ENCODE peak calls at places on chromosomes 3 and 15, in ten cellular contexts. One of them, this sample, is unnamed.

GRCh38 chr3:142445816-142446254 is 2.0 kb downstream of the XRN1 start:
- DNase-seq in foreskin keratinocyte: peak; percentile 18
- DNase-seq in psoas muscle: no peak
- DNase-seq in NT2/D1: no peak
- DNase-seq in lung: no peak
- DNase-seq in cardiac muscle cell: peak; percentile 12
- DNase-seq in GM23338: no peak
- DNase-seq in neuronal stem cell: no peak
- DNase-seq in H9: no peak
- DNase-seq in heart left ventricle: no peak
- DNase-seq in this sample: no peak

GRCh38 chr15:63420333-63420741 is 38.7 kb upstream of the CA12 start:
- DNase-seq in foreskin keratinocyte: no peak
- DNase-seq in psoas muscle: no peak
- DNase-seq in NT2/D1: no peak
- DNase-seq in lung: no peak
- DNase-seq in cardiac muscle cell: peak; percentile 30
- DNase-seq in GM23338: no peak
- DNase-seq in neuronal stem cell: no peak
- DNase-seq in H9: no peak
- DNase-seq in heart left ventricle: no peak
- DNase-seq in this sample: no peak

GRCh38 chr15:60649845-60650548 is 171.1 kb upstream of the ICE2 start:
- DNase-seq in foreskin keratinocyte: peak; percentile 6
- DNase-seq in psoas muscle: no peak
- DNase-seq in NT2/D1: no peak
- DNase-seq in lung: no peak
- DNase-seq in cardiac muscle cell: no peak
- DNase-seq in GM23338: peak; percentile 74
- DNase-seq in neuronal stem cell: no peak
- DNase-seq in H9: no peak
- DNase-seq in heart left ventricle: no peak
- DNase-seq in this sample: peak; percentile 22

GRCh38 chr15:63439536-63440264 is 58.1 kb upstream of the CA12 start:
- DNase-seq in foreskin keratinocyte: no peak
- DNase-seq in psoas muscle: no peak
- DNase-seq in NT2/D1: no peak
- DNase-seq in lung: no peak
- DNase-seq in cardiac muscle cell: no peak
- DNase-seq in GM23338: no peak
- DNase-seq in neuronal stem cell: no peak
- DNase-seq in H9: no peak
- DNase-seq in heart left ventricle: no peak
- DNase-seq in this sample: no peak

GRCh38 chr3:8972614-8973013 is 9.3 kb upstream of the RAD18 start:
- DNase-seq in foreskin keratinocyte: peak; percentile 65
- DNase-seq in psoas muscle: no peak
- DNase-seq in NT2/D1: no peak
- DNase-seq in lung: no peak
- DNase-seq in cardiac muscle cell: peak; percentile 47
- DNase-seq in GM23338: no peak
- DNase-seq in neuronal stem cell: no peak
- DNase-seq in H9: no peak
- DNase-seq in heart left ventricle: no peak
- DNase-seq in this sample: no peak

GRCh38 chr3:22908974-22909507 is 294.1 kb upstream of the UBE2E2 start:
- DNase-seq in foreskin keratinocyte: no peak
- DNase-seq in psoas muscle: no peak
- DNase-seq in NT2/D1: no peak
- DNase-seq in lung: no peak
- DNase-seq in cardiac muscle cell: no peak
- DNase-seq in GM23338: peak; percentile 17
- DNase-seq in neuronal stem cell: no peak
- DNase-seq in H9: no peak
- DNase-seq in heart left ventricle: no peak
- DNase-seq in this sample: no peak

GRCh38 chr15:71447328-71448250 is 332.3 kb downstream of the THSD4 start:
- DNase-seq in foreskin keratinocyte: peak; percentile 99
- DNase-seq in psoas muscle: no peak
- DNase-seq in NT2/D1: no peak
- DNase-seq in lung: no peak
- DNase-seq in cardiac muscle cell: no peak
- DNase-seq in GM23338: no peak
- DNase-seq in neuronal stem cell: no peak
- DNase-seq in H9: peak; percentile 33
- DNase-seq in heart left ventricle: no peak
- DNase-seq in this sample: no peak

GRCh38 chr15:80568298-80568697 is 126.8 kb upstream of the ABHD17C start:
- DNase-seq in foreskin keratinocyte: peak; percentile 82
- DNase-seq in psoas muscle: no peak
- DNase-seq in NT2/D1: no peak
- DNase-seq in lung: no peak
- DNase-seq in cardiac muscle cell: peak; percentile 55
- DNase-seq in GM23338: no peak
- DNase-seq in neuronal stem cell: no peak
- DNase-seq in H9: no peak
- DNase-seq in heart left ventricle: no peak
- DNase-seq in this sample: no peak

GRCh38 chr3:24365168-24365567 is 129.5 kb downstream of the THRB start:
- DNase-seq in foreskin keratinocyte: peak; percentile 90
- DNase-seq in psoas muscle: peak; percentile 31
- DNase-seq in NT2/D1: no peak
- DNase-seq in lung: peak; percentile 41
- DNase-seq in cardiac muscle cell: peak; percentile 90
- DNase-seq in GM23338: no peak
- DNase-seq in neuronal stem cell: no peak
- DNase-seq in H9: no peak
- DNase-seq in heart left ventricle: peak; percentile 57
- DNase-seq in this sample: peak; percentile 52

GRCh38 chr3:138173769-138174420 is 826 bp downstream of the DBR1 start:
- DNase-seq in foreskin keratinocyte: no peak
- DNase-seq in psoas muscle: no peak
- DNase-seq in NT2/D1: no peak
- DNase-seq in lung: no peak
- DNase-seq in cardiac muscle cell: no peak
- DNase-seq in GM23338: no peak
- DNase-seq in neuronal stem cell: no peak
- DNase-seq in H9: no peak
- DNase-seq in heart left ventricle: no peak
- DNase-seq in this sample: no peak

GRCh38 chr3:180142041-180142440 is 105.3 kb upstream of the PEX5L start:
- DNase-seq in foreskin keratinocyte: peak; percentile 29
- DNase-seq in psoas muscle: no peak
- DNase-seq in NT2/D1: no peak
- DNase-seq in lung: no peak
- DNase-seq in cardiac muscle cell: no peak
- DNase-seq in GM23338: no peak
- DNase-seq in neuronal stem cell: no peak
- DNase-seq in H9: no peak
- DNase-seq in heart left ventricle: no peak
- DNase-seq in this sample: no peak

GRCh38 chr15:65088643-65089021 is 12.1 kb downstream of the KBTBD13 start:
- DNase-seq in foreskin keratinocyte: no peak
- DNase-seq in psoas muscle: no peak
- DNase-seq in NT2/D1: no peak
- DNase-seq in lung: no peak
- DNase-seq in cardiac muscle cell: no peak
- DNase-seq in GM23338: no peak
- DNase-seq in neuronal stem cell: no peak
- DNase-seq in H9: no peak
- DNase-seq in heart left ventricle: no peak
- DNase-seq in this sample: no peak

GRCh38 chr15:57298843-57299550 is 77.3 kb upstream of the CGNL1 start:
- DNase-seq in foreskin keratinocyte: no peak
- DNase-seq in psoas muscle: no peak
- DNase-seq in NT2/D1: no peak
- DNase-seq in lung: no peak
- DNase-seq in cardiac muscle cell: no peak
- DNase-seq in GM23338: no peak
- DNase-seq in neuronal stem cell: no peak
- DNase-seq in H9: no peak
- DNase-seq in heart left ventricle: no peak
- DNase-seq in this sample: no peak

GRCh38 chr15:29682361-29682760 is 139.9 kb downstream of the TJP1 start:
- DNase-seq in foreskin keratinocyte: no peak
- DNase-seq in psoas muscle: no peak
- DNase-seq in NT2/D1: no peak
- DNase-seq in lung: no peak
- DNase-seq in cardiac muscle cell: no peak
- DNase-seq in GM23338: no peak
- DNase-seq in neuronal stem cell: no peak
- DNase-seq in H9: no peak
- DNase-seq in heart left ventricle: no peak
- DNase-seq in this sample: no peak

GRCh38 chr15:70321106-70321809 is 223.5 kb upstream of the TLE3 start:
- DNase-seq in foreskin keratinocyte: no peak
- DNase-seq in psoas muscle: no peak
- DNase-seq in NT2/D1: no peak
- DNase-seq in lung: no peak
- DNase-seq in cardiac muscle cell: no peak
- DNase-seq in GM23338: no peak
- DNase-seq in neuronal stem cell: no peak
- DNase-seq in H9: no peak
- DNase-seq in heart left ventricle: no peak
- DNase-seq in this sample: no peak
- H3K4me1 ChIP-seq in foreskin keratinocyte: no peaks in the 10 kb centered on the region
- H3K4me1 ChIP-seq in psoas muscle: no peaks in the 10 kb centered on the region
- H3K4me1 ChIP-seq in NT2/D1: peaks cover 11% of the 10 kb centered on the region
- H3K4me1 ChIP-seq in lung: peaks cover 22% of the 10 kb centered on the region
- H3K4me1 ChIP-seq in cardiac muscle cell: no peaks in the 10 kb centered on the region
- H3K4me1 ChIP-seq in GM23338: no peaks in the 10 kb centered on the region
- H3K4me1 ChIP-seq in neuronal stem cell: peaks cover 6% of the 10 kb centered on the region
- H3K4me1 ChIP-seq in H9: no peaks in the 10 kb centered on the region
- H3K4me1 ChIP-seq in heart left ventricle: peaks cover 47% of the 10 kb centered on the region
- H3K4me1 ChIP-seq in this sample: peaks cover 13% of the 10 kb centered on the region

DNA sequence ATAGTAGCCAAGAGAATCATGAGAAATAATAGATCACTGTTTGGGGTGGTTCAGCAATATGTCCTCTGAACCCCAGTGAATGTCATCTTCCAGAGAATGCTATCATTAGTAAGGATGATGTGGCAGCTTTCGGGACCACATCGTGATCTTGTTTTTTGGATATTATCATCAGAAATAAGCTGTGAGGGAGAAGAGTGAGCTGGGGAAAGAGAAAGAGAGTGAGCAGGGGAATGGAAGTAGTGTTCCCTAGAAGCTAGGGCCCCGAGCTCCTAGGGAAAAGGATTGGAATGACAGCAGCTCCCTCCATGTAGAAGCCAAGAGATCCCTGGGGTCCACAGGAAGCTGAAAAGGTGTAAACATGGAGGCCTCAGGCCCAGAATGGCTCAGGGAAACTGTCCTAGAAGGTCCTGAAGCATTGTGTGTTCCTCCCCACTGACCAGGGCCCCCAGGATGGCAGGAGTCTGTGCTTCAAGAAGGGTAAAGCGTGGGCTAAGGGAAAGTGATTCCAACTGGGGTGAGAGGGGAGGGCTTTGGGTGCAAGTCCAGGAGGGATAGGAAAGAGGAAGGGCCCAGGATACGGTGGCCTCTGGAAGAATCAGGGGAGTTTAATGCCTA is 56.6 kb upstream of the KLF13 start:
- DNase-seq in foreskin keratinocyte: no peak
- DNase-seq in psoas muscle: no peak
- DNase-seq in NT2/D1: no peak
- DNase-seq in lung: no peak
- DNase-seq in cardiac muscle cell: no peak
- DNase-seq in GM23338: no peak
- DNase-seq in neuronal stem cell: no peak
- DNase-seq in H9: no peak
- DNase-seq in heart left ventricle: no peak
- DNase-seq in this sample: no peak
- H3K4me1 ChIP-seq in foreskin keratinocyte: no peaks in the 10 kb centered on the region
- H3K4me1 ChIP-seq in psoas muscle: peaks cover 9% of the 10 kb centered on the region
- H3K4me1 ChIP-seq in NT2/D1: peaks cover 11% of the 10 kb centered on the region
- H3K4me1 ChIP-seq in lung: peaks cover 8% of the 10 kb centered on the region
- H3K4me1 ChIP-seq in cardiac muscle cell: peaks cover 30% of the 10 kb centered on the region
- H3K4me1 ChIP-seq in GM23338: no peaks in the 10 kb centered on the region
- H3K4me1 ChIP-seq in neuronal stem cell: peaks cover 10% of the 10 kb centered on the region
- H3K4me1 ChIP-seq in H9: no peaks in the 10 kb centered on the region
- H3K4me1 ChIP-seq in heart left ventricle: peaks cover 30% of the 10 kb centered on the region
- H3K4me1 ChIP-seq in this sample: peaks cover 22% of the 10 kb centered on the region

GRCh38 chr3:38524141-38524739 is 28.1 kb downstream of the EXOG start:
- DNase-seq in foreskin keratinocyte: no peak
- DNase-seq in psoas muscle: no peak
- DNase-seq in NT2/D1: no peak
- DNase-seq in lung: no peak
- DNase-seq in cardiac muscle cell: no peak
- DNase-seq in GM23338: no peak
- DNase-seq in neuronal stem cell: no peak
- DNase-seq in H9: no peak
- DNase-seq in heart left ventricle: no peak
- DNase-seq in this sample: no peak
- H3K4me1 ChIP-seq in foreskin keratinocyte: no peaks in the 10 kb centered on the region
- H3K4me1 ChIP-seq in psoas muscle: peaks cover 9% of the 10 kb centered on the region
- H3K4me1 ChIP-seq in NT2/D1: peaks cover 2% of the 10 kb centered on the region
- H3K4me1 ChIP-seq in lung: no peaks in the 10 kb centered on the region
- H3K4me1 ChIP-seq in cardiac muscle cell: peaks cover 8% of the 10 kb centered on the region
- H3K4me1 ChIP-seq in GM23338: peaks cover 14% of the 10 kb centered on the region
- H3K4me1 ChIP-seq in neuronal stem cell: no peaks in the 10 kb centered on the region
- H3K4me1 ChIP-seq in H9: peaks cover 5% of the 10 kb centered on the region
- H3K4me1 ChIP-seq in heart left ventricle: no peaks in the 10 kb centered on the region
- H3K4me1 ChIP-seq in this sample: peaks cover 20% of the 10 kb centered on the region

GRCh38 chr3:16392733-16393132 is 120.8 kb downstream of the RFTN1 start:
- DNase-seq in foreskin keratinocyte: no peak
- DNase-seq in psoas muscle: no peak
- DNase-seq in NT2/D1: no peak
- DNase-seq in lung: no peak
- DNase-seq in cardiac muscle cell: peak; percentile 39
- DNase-seq in GM23338: no peak
- DNase-seq in neuronal stem cell: no peak
- DNase-seq in H9: no peak
- DNase-seq in heart left ventricle: no peak
- DNase-seq in this sample: no peak

GRCh38 chr3:16399473-16399872 is 114.0 kb downstream of the RFTN1 start:
- DNase-seq in foreskin keratinocyte: peak; percentile 32
- DNase-seq in psoas muscle: peak; percentile 27
- DNase-seq in NT2/D1: peak; percentile 22
- DNase-seq in lung: peak; percentile 39
- DNase-seq in cardiac muscle cell: peak; percentile 88
- DNase-seq in GM23338: peak; percentile 41
- DNase-seq in neuronal stem cell: no peak
- DNase-seq in H9: peak; percentile 51
- DNase-seq in heart left ventricle: peak; percentile 58
- DNase-seq in this sample: no peak

GRCh38 chr3:16395229-16395628 is 118.3 kb downstream of the RFTN1 start:
- DNase-seq in foreskin keratinocyte: no peak
- DNase-seq in psoas muscle: no peak
- DNase-seq in NT2/D1: no peak
- DNase-seq in lung: no peak
- DNase-seq in cardiac muscle cell: no peak
- DNase-seq in GM23338: no peak
- DNase-seq in neuronal stem cell: no peak
- DNase-seq in H9: no peak
- DNase-seq in heart left ventricle: no peak
- DNase-seq in this sample: no peak

GRCh38 chr3:16398542-16399126 is 114.9 kb downstream of the RFTN1 start:
- DNase-seq in foreskin keratinocyte: no peak
- DNase-seq in psoas muscle: no peak
- DNase-seq in NT2/D1: no peak
- DNase-seq in lung: no peak
- DNase-seq in cardiac muscle cell: no peak
- DNase-seq in GM23338: no peak
- DNase-seq in neuronal stem cell: no peak
- DNase-seq in H9: no peak
- DNase-seq in heart left ventricle: no peak
- DNase-seq in this sample: no peak

GRCh38 chr3:16396202-16396601 is 117.3 kb downstream of the RFTN1 start:
- DNase-seq in foreskin keratinocyte: no peak
- DNase-seq in psoas muscle: no peak
- DNase-seq in NT2/D1: no peak
- DNase-seq in lung: no peak
- DNase-seq in cardiac muscle cell: no peak
- DNase-seq in GM23338: no peak
- DNase-seq in neuronal stem cell: no peak
- DNase-seq in H9: no peak
- DNase-seq in heart left ventricle: no peak
- DNase-seq in this sample: no peak
- H3K4me1 ChIP-seq in foreskin keratinocyte: peaks cover 3% of the 10 kb centered on the region
- H3K4me1 ChIP-seq in psoas muscle: peaks cover 55% of the 10 kb centered on the region
- H3K4me1 ChIP-seq in NT2/D1: peaks cover 7% of the 10 kb centered on the region
- H3K4me1 ChIP-seq in lung: peaks cover 9% of the 10 kb centered on the region
- H3K4me1 ChIP-seq in cardiac muscle cell: peaks cover 52% of the 10 kb centered on the region
- H3K4me1 ChIP-seq in GM23338: peaks cover 7% of the 10 kb centered on the region
- H3K4me1 ChIP-seq in neuronal stem cell: peaks cover 13% of the 10 kb centered on the region
- H3K4me1 ChIP-seq in H9: no peaks in the 10 kb centered on the region
- H3K4me1 ChIP-seq in heart left ventricle: peaks cover 47% of the 10 kb centered on the region
- H3K4me1 ChIP-seq in this sample: peaks cover 22% of the 10 kb centered on the region

This sample was measured in gastrocnemius medialis.